ENCODE peak calls at places on chromosomes 16 and 17, in ten cellular contexts. One of them, this sample, is unnamed.
A peak's percentile ranks its signal among the peaks of the same experiment; 100 is the strongest.

GRCh38 chr17:77807746-77808441 is 150.6 kb upstream of the TNRC6C start:
- DNase-seq in GM13977: no peak
- DNase-seq in CD4-positive, alpha-beta T cell: no peak
- DNase-seq in neural crest cell: no peak
- DNase-seq in MCF 10A: no peak
- DNase-seq in psoas muscle: no peak
- DNase-seq in ascending aorta: no peak
- DNase-seq in cardiac muscle cell: no peak
- DNase-seq in progenitor cell of endocrine pancreas: no peak
- DNase-seq in GM20000: no peak
- DNase-seq in this sample: no peak

GRCh38 chr17:63701477-63702222 is 1.7 kb upstream of the LIMD2 start:
- DNase-seq in GM13977: peak; percentile 83
- DNase-seq in CD4-positive, alpha-beta T cell: peak; percentile 63
- DNase-seq in neural crest cell: no peak
- DNase-seq in MCF 10A: no peak
- DNase-seq in psoas muscle: no peak
- DNase-seq in ascending aorta: peak; percentile 67
- DNase-seq in cardiac muscle cell: no peak
- DNase-seq in progenitor cell of endocrine pancreas: no peak
- DNase-seq in GM20000: peak; percentile 77
- DNase-seq in this sample: peak; percentile 41

GRCh38 chr16:24525970-24526559 is 13.3 kb upstream of the RBBP6 start:
- DNase-seq in GM13977: no peak
- DNase-seq in CD4-positive, alpha-beta T cell: no peak
- DNase-seq in neural crest cell: no peak
- DNase-seq in MCF 10A: peak; percentile 72
- DNase-seq in psoas muscle: no peak
- DNase-seq in ascending aorta: no peak
- DNase-seq in cardiac muscle cell: peak; percentile 60
- DNase-seq in progenitor cell of endocrine pancreas: no peak
- DNase-seq in GM20000: no peak
- DNase-seq in this sample: no peak

GRCh38 chr17:17401271-17401781 is 75.5 kb upstream of the MED9 start:
- DNase-seq in GM13977: no peak
- DNase-seq in CD4-positive, alpha-beta T cell: no peak
- DNase-seq in neural crest cell: no peak
- DNase-seq in MCF 10A: peak; percentile 77
- DNase-seq in psoas muscle: peak; percentile 46
- DNase-seq in ascending aorta: no peak
- DNase-seq in cardiac muscle cell: peak; percentile 49
- DNase-seq in progenitor cell of endocrine pancreas: no peak
- DNase-seq in GM20000: no peak
- DNase-seq in this sample: no peak

GRCh38 chr16:23148513-23149266 is 562 bp downstream of the USP31 start:
- DNase-seq in GM13977: peak; percentile 72
- DNase-seq in CD4-positive, alpha-beta T cell: peak; percentile 20
- DNase-seq in neural crest cell: peak; percentile 12
- DNase-seq in MCF 10A: peak; percentile 54
- DNase-seq in psoas muscle: peak; percentile 93
- DNase-seq in ascending aorta: peak; percentile 86
- DNase-seq in cardiac muscle cell: peak; percentile 62
- DNase-seq in progenitor cell of endocrine pancreas: peak; percentile 10
- DNase-seq in GM20000: peak; percentile 78
- DNase-seq in this sample: peak; percentile 57

GRCh38 chr17:6843241-6843890 is 11.8 kb upstream of the TEKT1 start:
- DNase-seq in GM13977: peak; percentile 54
- DNase-seq in CD4-positive, alpha-beta T cell: no peak
- DNase-seq in neural crest cell: no peak
- DNase-seq in MCF 10A: peak; percentile 65
- DNase-seq in psoas muscle: no peak
- DNase-seq in ascending aorta: no peak
- DNase-seq in cardiac muscle cell: peak; percentile 69
- DNase-seq in progenitor cell of endocrine pancreas: no peak
- DNase-seq in GM20000: peak; percentile 32
- DNase-seq in this sample: no peak

GRCh38 chr17:2124391-2124790 is 69.5 kb downstream of the HIC1 start:
- DNase-seq in GM13977: no peak
- DNase-seq in CD4-positive, alpha-beta T cell: no peak
- DNase-seq in neural crest cell: no peak
- DNase-seq in MCF 10A: no peak
- DNase-seq in psoas muscle: no peak
- DNase-seq in ascending aorta: no peak
- DNase-seq in cardiac muscle cell: no peak
- DNase-seq in progenitor cell of endocrine pancreas: no peak
- DNase-seq in GM20000: no peak
- DNase-seq in this sample: no peak

GRCh38 chr16:86778978-86779377 is 200.6 kb downstream of the FOXL1 start:
- DNase-seq in GM13977: no peak
- DNase-seq in CD4-positive, alpha-beta T cell: no peak
- DNase-seq in neural crest cell: no peak
- DNase-seq in MCF 10A: no peak
- DNase-seq in psoas muscle: no peak
- DNase-seq in ascending aorta: no peak
- DNase-seq in cardiac muscle cell: no peak
- DNase-seq in progenitor cell of endocrine pancreas: no peak
- DNase-seq in GM20000: no peak
- DNase-seq in this sample: no peak

GRCh38 chr17:27653572-27653971 is 22.6 kb downstream of the LGALS9 start:
- DNase-seq in GM13977: no peak
- DNase-seq in CD4-positive, alpha-beta T cell: no peak
- DNase-seq in neural crest cell: no peak
- DNase-seq in MCF 10A: no peak
- DNase-seq in psoas muscle: no peak
- DNase-seq in ascending aorta: no peak
- DNase-seq in cardiac muscle cell: no peak
- DNase-seq in progenitor cell of endocrine pancreas: no peak
- DNase-seq in GM20000: no peak
- DNase-seq in this sample: no peak

GRCh38 chr17:17724307-17724921 is 43.2 kb downstream of the RAI1 start:
- DNase-seq in GM13977: peak; percentile 92
- DNase-seq in CD4-positive, alpha-beta T cell: no peak
- DNase-seq in neural crest cell: peak; percentile 63
- DNase-seq in MCF 10A: no peak
- DNase-seq in psoas muscle: peak; percentile 60
- DNase-seq in ascending aorta: no peak
- DNase-seq in cardiac muscle cell: peak; percentile 65
- DNase-seq in progenitor cell of endocrine pancreas: no peak
- DNase-seq in GM20000: peak; percentile 91
- DNase-seq in this sample: peak; percentile 33

GRCh38 chr16:24639769-24640168 is 89.7 kb upstream of the TNRC6A start:
- DNase-seq in GM13977: no peak
- DNase-seq in CD4-positive, alpha-beta T cell: no peak
- DNase-seq in neural crest cell: no peak
- DNase-seq in MCF 10A: no peak
- DNase-seq in psoas muscle: no peak
- DNase-seq in ascending aorta: no peak
- DNase-seq in cardiac muscle cell: peak; percentile 5
- DNase-seq in progenitor cell of endocrine pancreas: no peak
- DNase-seq in GM20000: no peak
- DNase-seq in this sample: no peak

GRCh38 chr16:12358898-12359297 is 382.4 kb downstream of the SNX29 start:
- DNase-seq in GM13977: no peak
- DNase-seq in CD4-positive, alpha-beta T cell: no peak
- DNase-seq in neural crest cell: no peak
- DNase-seq in MCF 10A: no peak
- DNase-seq in psoas muscle: no peak
- DNase-seq in ascending aorta: no peak
- DNase-seq in cardiac muscle cell: no peak
- DNase-seq in progenitor cell of endocrine pancreas: no peak
- DNase-seq in GM20000: no peak
- DNase-seq in this sample: no peak

GRCh38 chr16:12356622-12357365 is 380.3 kb downstream of the SNX29 start:
- DNase-seq in GM13977: no peak
- DNase-seq in CD4-positive, alpha-beta T cell: no peak
- DNase-seq in neural crest cell: no peak
- DNase-seq in MCF 10A: no peak
- DNase-seq in psoas muscle: no peak
- DNase-seq in ascending aorta: no peak
- DNase-seq in cardiac muscle cell: no peak
- DNase-seq in progenitor cell of endocrine pancreas: no peak
- DNase-seq in GM20000: no peak
- DNase-seq in this sample: no peak

GRCh38 chr16:12361016-12361415 is 384.5 kb downstream of the SNX29 start:
- DNase-seq in GM13977: no peak
- DNase-seq in CD4-positive, alpha-beta T cell: no peak
- DNase-seq in neural crest cell: no peak
- DNase-seq in MCF 10A: no peak
- DNase-seq in psoas muscle: no peak
- DNase-seq in ascending aorta: no peak
- DNase-seq in cardiac muscle cell: no peak
- DNase-seq in progenitor cell of endocrine pancreas: no peak
- DNase-seq in GM20000: no peak
- DNase-seq in this sample: no peak

GRCh38 chr16:12362482-12363458 is 386.2 kb downstream of the SNX29 start:
- DNase-seq in GM13977: no peak
- DNase-seq in CD4-positive, alpha-beta T cell: no peak
- DNase-seq in neural crest cell: no peak
- DNase-seq in MCF 10A: no peak
- DNase-seq in psoas muscle: peak; percentile 72
- DNase-seq in ascending aorta: peak; percentile 69
- DNase-seq in cardiac muscle cell: peak; percentile 12
- DNase-seq in progenitor cell of endocrine pancreas: no peak
- DNase-seq in GM20000: no peak
- DNase-seq in this sample: no peak

DNA sequence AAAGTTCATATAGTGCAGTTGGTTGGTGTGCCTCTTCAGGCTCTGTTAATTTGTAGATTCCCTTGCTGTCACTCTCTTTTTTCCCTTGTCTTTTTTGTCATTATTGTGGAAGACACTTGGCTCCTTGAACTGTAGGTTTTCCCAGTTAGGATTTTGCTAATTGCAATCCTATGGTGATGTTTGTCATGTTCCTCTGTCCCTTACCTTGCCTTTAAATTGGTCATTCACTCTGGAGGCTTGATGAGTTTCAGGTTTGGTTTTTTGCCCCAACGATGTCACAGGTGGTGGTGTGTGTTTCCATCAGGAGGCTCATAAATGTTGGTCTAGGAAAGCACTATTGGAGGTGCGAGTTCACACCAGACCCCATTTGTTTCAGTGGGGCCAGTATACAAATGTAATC is 383.7 kb downstream of the SNX29 start:
- DNase-seq in GM13977: no peak
- DNase-seq in CD4-positive, alpha-beta T cell: no peak
- DNase-seq in neural crest cell: no peak
- DNase-seq in MCF 10A: no peak
- DNase-seq in psoas muscle: no peak
- DNase-seq in ascending aorta: no peak
- DNase-seq in cardiac muscle cell: no peak
- DNase-seq in progenitor cell of endocrine pancreas: no peak
- DNase-seq in GM20000: no peak
- DNase-seq in this sample: no peak
- TF ChIP-seq CTCF in GM13977: no peak
- TF ChIP-seq CTCF in CD4-positive, alpha-beta T cell: no peak
- TF ChIP-seq CTCF in neural crest cell: no peak
- TF ChIP-seq CTCF in MCF 10A: no peak
- TF ChIP-seq CTCF in psoas muscle: no peak
- TF ChIP-seq CTCF in ascending aorta: no peak
- TF ChIP-seq CTCF in cardiac muscle cell: no peak
- TF ChIP-seq CTCF in progenitor cell of endocrine pancreas: no peak
- TF ChIP-seq CTCF in GM20000: no peak
- TF ChIP-seq CTCF in this sample: no peak

GRCh38 chr17:21288581-21289017 is 4.1 kb downstream of the MAP2K3 start:
- DNase-seq in GM13977: peak; percentile 58
- DNase-seq in CD4-positive, alpha-beta T cell: no peak
- DNase-seq in neural crest cell: no peak
- DNase-seq in MCF 10A: no peak
- DNase-seq in psoas muscle: peak; percentile 56
- DNase-seq in ascending aorta: peak; percentile 71
- DNase-seq in cardiac muscle cell: no peak
- DNase-seq in progenitor cell of endocrine pancreas: no peak
- DNase-seq in GM20000: peak; percentile 58
- DNase-seq in this sample: no peak
- TF ChIP-seq CTCF in GM13977: peak; percentile 29
- TF ChIP-seq CTCF in CD4-positive, alpha-beta T cell: no peak
- TF ChIP-seq CTCF in neural crest cell: no peak
- TF ChIP-seq CTCF in MCF 10A: no peak
- TF ChIP-seq CTCF in psoas muscle: no peak
- TF ChIP-seq CTCF in ascending aorta: peak; percentile 21
- TF ChIP-seq CTCF in cardiac muscle cell: no peak
- TF ChIP-seq CTCF in progenitor cell of endocrine pancreas: no peak
- TF ChIP-seq CTCF in GM20000: no peak
- TF ChIP-seq CTCF in this sample: no peak

DNA sequence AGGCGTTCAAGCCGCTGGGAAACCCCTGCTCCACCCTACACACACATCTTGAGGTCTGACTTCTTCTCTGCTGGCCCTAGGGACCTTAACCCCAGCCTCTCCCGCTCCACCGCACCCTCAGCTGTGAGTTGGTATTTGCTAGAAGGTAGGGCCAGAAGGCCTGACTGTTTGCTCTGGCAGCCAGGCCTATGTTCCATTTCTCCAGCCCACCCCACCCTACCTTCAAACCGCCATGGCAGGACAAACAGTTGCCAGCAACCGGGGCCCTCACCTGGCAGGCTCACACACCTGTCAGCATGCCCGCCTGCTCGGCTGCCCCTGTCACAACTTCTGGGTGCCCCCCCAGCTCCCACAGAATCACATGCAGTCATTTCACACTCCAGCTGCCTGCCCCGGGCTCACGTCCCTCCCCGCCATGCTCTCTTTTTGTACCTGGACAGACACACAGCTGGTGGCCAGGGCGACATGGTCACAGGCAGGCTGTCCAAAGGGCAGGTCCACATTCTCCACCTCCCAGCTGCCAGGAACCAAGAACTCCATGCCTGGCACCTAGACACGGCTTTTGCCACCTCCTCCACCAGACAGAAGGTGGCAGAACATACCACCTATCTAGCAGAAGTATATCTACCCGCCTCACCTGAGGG is 2.6 kb upstream of the ATP2A3 start:
- DNase-seq in GM13977: no peak
- DNase-seq in CD4-positive, alpha-beta T cell: no peak
- DNase-seq in neural crest cell: no peak
- DNase-seq in MCF 10A: no peak
- DNase-seq in psoas muscle: no peak
- DNase-seq in ascending aorta: no peak
- DNase-seq in cardiac muscle cell: no peak
- DNase-seq in progenitor cell of endocrine pancreas: no peak
- DNase-seq in GM20000: no peak
- DNase-seq in this sample: peak; percentile 68
- TF ChIP-seq CTCF in GM13977: peak; percentile 27
- TF ChIP-seq CTCF in CD4-positive, alpha-beta T cell: no peak
- TF ChIP-seq CTCF in neural crest cell: no peak
- TF ChIP-seq CTCF in MCF 10A: no peak
- TF ChIP-seq CTCF in psoas muscle: no peak
- TF ChIP-seq CTCF in ascending aorta: no peak
- TF ChIP-seq CTCF in cardiac muscle cell: no peak
- TF ChIP-seq CTCF in progenitor cell of endocrine pancreas: no peak
- TF ChIP-seq CTCF in GM20000: no peak
- TF ChIP-seq CTCF in this sample: no peak

DNA sequence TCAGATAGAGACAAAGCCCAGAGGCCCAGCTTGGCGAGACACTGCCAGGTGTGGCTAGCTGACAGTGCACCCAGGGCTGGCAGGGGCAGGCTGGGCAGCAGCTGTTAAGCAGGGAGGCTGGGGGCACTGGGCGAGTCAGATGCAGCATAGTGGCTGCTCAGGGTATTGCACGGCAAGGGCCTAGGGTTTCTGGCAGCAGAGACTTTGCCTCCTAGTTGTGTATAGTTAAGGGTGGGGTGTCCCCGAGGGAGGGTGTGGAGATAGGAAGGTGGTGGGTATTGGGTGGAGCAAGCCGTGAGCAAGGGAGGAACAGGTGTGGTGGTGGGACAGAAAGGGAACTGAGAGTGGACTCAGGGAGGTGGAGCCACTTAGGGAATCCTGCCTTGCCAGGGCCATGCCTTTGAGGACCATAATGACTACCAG is 66.0 kb downstream of the SMPD3 start:
- DNase-seq in GM13977: peak; percentile 66
- DNase-seq in CD4-positive, alpha-beta T cell: no peak
- DNase-seq in neural crest cell: no peak
- DNase-seq in MCF 10A: no peak
- DNase-seq in psoas muscle: no peak
- DNase-seq in ascending aorta: no peak
- DNase-seq in cardiac muscle cell: no peak
- DNase-seq in progenitor cell of endocrine pancreas: no peak
- DNase-seq in GM20000: peak; percentile 57
- DNase-seq in this sample: no peak
- TF ChIP-seq CTCF in GM13977: peak; percentile 45
- TF ChIP-seq CTCF in CD4-positive, alpha-beta T cell: no peak
- TF ChIP-seq CTCF in neural crest cell: peak; percentile 44
- TF ChIP-seq CTCF in MCF 10A: peak; percentile 11
- TF ChIP-seq CTCF in psoas muscle: no peak
- TF ChIP-seq CTCF in ascending aorta: no peak
- TF ChIP-seq CTCF in cardiac muscle cell: peak; percentile 19
- TF ChIP-seq CTCF in progenitor cell of endocrine pancreas: peak; percentile 41
- TF ChIP-seq CTCF in GM20000: no peak
- TF ChIP-seq CTCF in this sample: no peak

This sample was measured in activated B cell treated with CpG ODN at 0.5 μM for 24 hours.